ENCODE peak calls at places on chromosomes 16 and 17, in five cellular contexts. One of them, this sample, is unnamed.

GRCh38 chr17:7549401-7550055 is 670 bp downstream of the TNFSF12 start:
- DNase-seq in EL: no peak
- DNase-seq in skeletal muscle cell: no peak
- DNase-seq in HTR-8/SVneo: no peak
- DNase-seq in mesothelial cell of epicardium: no peak
- DNase-seq in this sample: peak

GRCh38 chr16:4266372-4266771 is 6.5 kb downstream of the TFAP4 start:
- DNase-seq in EL: no peak
- DNase-seq in skeletal muscle cell: no peak
- DNase-seq in HTR-8/SVneo: peak
- DNase-seq in mesothelial cell of epicardium: no peak
- DNase-seq in this sample: no peak

GRCh38 chr16:57994778-57995177 is 5.7 kb downstream of the ZNF319 start:
- DNase-seq in EL: peak
- DNase-seq in skeletal muscle cell: no peak
- DNase-seq in HTR-8/SVneo: no peak
- DNase-seq in mesothelial cell of epicardium: no peak
- DNase-seq in this sample: no peak

GRCh38 chr16:66159987-66160386 is 206.5 kb upstream of the CDH5 start:
- DNase-seq in EL: peak
- DNase-seq in skeletal muscle cell: no peak
- DNase-seq in HTR-8/SVneo: no peak
- DNase-seq in mesothelial cell of epicardium: no peak
- DNase-seq in this sample: no peak

GRCh38 chr17:2170023-2170422 is 115.1 kb downstream of the HIC1 start:
- DNase-seq in EL: no peak
- DNase-seq in skeletal muscle cell: no peak
- DNase-seq in HTR-8/SVneo: no peak
- DNase-seq in mesothelial cell of epicardium: no peak
- DNase-seq in this sample: no peak

GRCh38 chr16:29898786-29899515 is 399 bp downstream of the SEZ6L2 start:
- DNase-seq in EL: no peak
- DNase-seq in skeletal muscle cell: no peak
- DNase-seq in HTR-8/SVneo: peak
- DNase-seq in mesothelial cell of epicardium: peak
- DNase-seq in this sample: no peak

GRCh38 chr17:47730681-47731080 is 2.4 kb upstream of the TBX21 start:
- DNase-seq in EL: no peak
- DNase-seq in skeletal muscle cell: no peak
- DNase-seq in HTR-8/SVneo: no peak
- DNase-seq in mesothelial cell of epicardium: no peak
- DNase-seq in this sample: no peak

GRCh38 chr17:6660765-6661463 is 9.4 kb downstream of the C17orf100 start:
- DNase-seq in EL: no peak
- DNase-seq in skeletal muscle cell: no peak
- DNase-seq in HTR-8/SVneo: no peak
- DNase-seq in mesothelial cell of epicardium: no peak
- DNase-seq in this sample: no peak

GRCh38 chr16:86220552-86220951 is 289.8 kb upstream of the FOXF1 start:
- DNase-seq in EL: no peak
- DNase-seq in skeletal muscle cell: no peak
- DNase-seq in HTR-8/SVneo: no peak
- DNase-seq in mesothelial cell of epicardium: no peak
- DNase-seq in this sample: no peak

GRCh38 chr16:76201385-76201784 is 75.8 kb upstream of the CNTNAP4 start:
- DNase-seq in EL: no peak
- DNase-seq in skeletal muscle cell: no peak
- DNase-seq in HTR-8/SVneo: no peak
- DNase-seq in mesothelial cell of epicardium: no peak
- DNase-seq in this sample: no peak

GRCh38 chr16:57278494-57278893 is 6.0 kb downstream of the PLLP start:
- DNase-seq in EL: no peak
- DNase-seq in skeletal muscle cell: no peak
- DNase-seq in HTR-8/SVneo: no peak
- DNase-seq in mesothelial cell of epicardium: no peak
- DNase-seq in this sample: no peak

GRCh38 chr16:90046971-90047713 is 27.9 kb upstream of the DBNDD1 start:
- DNase-seq in EL: peak
- DNase-seq in skeletal muscle cell: no peak
- DNase-seq in HTR-8/SVneo: peak
- DNase-seq in mesothelial cell of epicardium: peak
- DNase-seq in this sample: no peak

GRCh38 chr16:11142951-11143740 is 112.9 kb downstream of the SOCS1 start:
- DNase-seq in EL: no peak
- DNase-seq in skeletal muscle cell: no peak
- DNase-seq in HTR-8/SVneo: no peak
- DNase-seq in mesothelial cell of epicardium: no peak
- DNase-seq in this sample: no peak

GRCh38 chr17:32007463-32008298 is 498 bp downstream of the LRRC37B start:
- DNase-seq in EL: peak
- DNase-seq in skeletal muscle cell: no peak
- DNase-seq in HTR-8/SVneo: peak
- DNase-seq in mesothelial cell of epicardium: peak
- DNase-seq in this sample: peak

GRCh38 chr16:88732172-88732960 is 26.1 kb downstream of the CTU2 start:
- DNase-seq in EL: no peak
- DNase-seq in skeletal muscle cell: no peak
- DNase-seq in HTR-8/SVneo: no peak
- DNase-seq in mesothelial cell of epicardium: no peak
- DNase-seq in this sample: no peak

GRCh38 chr17:869567-870530 is 87.7 kb downstream of the MRM3 start:
- DNase-seq in EL: peak
- DNase-seq in skeletal muscle cell: peak
- DNase-seq in HTR-8/SVneo: peak
- DNase-seq in mesothelial cell of epicardium: no peak
- DNase-seq in this sample: no peak

GRCh38 chr16:22192261-22193133 is 13.6 kb upstream of the EEF2K start:
- DNase-seq in EL: peak
- DNase-seq in skeletal muscle cell: peak
- DNase-seq in HTR-8/SVneo: no peak
- DNase-seq in mesothelial cell of epicardium: no peak
- DNase-seq in this sample: peak

GRCh38 chr17:2854662-2855061 is 58.4 kb downstream of the RAP1GAP2 start:
- DNase-seq in EL: peak
- DNase-seq in skeletal muscle cell: no peak
- DNase-seq in HTR-8/SVneo: no peak
- DNase-seq in mesothelial cell of epicardium: no peak
- DNase-seq in this sample: no peak

GRCh38 chr17:282912-283882 is 69.4 kb downstream of the RPH3AL start:
- DNase-seq in EL: no peak
- DNase-seq in skeletal muscle cell: no peak
- DNase-seq in HTR-8/SVneo: no peak
- DNase-seq in mesothelial cell of epicardium: no peak
- DNase-seq in this sample: no peak

GRCh38 chr16:57759131-57759530 is 23.6 kb downstream of the KATNB1 start:
- DNase-seq in EL: no peak
- DNase-seq in skeletal muscle cell: no peak
- DNase-seq in HTR-8/SVneo: no peak
- DNase-seq in mesothelial cell of epicardium: no peak
- DNase-seq in this sample: no peak

GRCh38 chr17:19237389-19238166 is 412 bp downstream of the EPN2 start:
- DNase-seq in EL: peak
- DNase-seq in skeletal muscle cell: no peak
- DNase-seq in HTR-8/SVneo: peak
- DNase-seq in mesothelial cell of epicardium: peak
- DNase-seq in this sample: peak

GRCh38 chr17:52892334-52892733 is 733.8 kb upstream of the CA10 start:
- DNase-seq in EL: no peak
- DNase-seq in skeletal muscle cell: no peak
- DNase-seq in HTR-8/SVneo: no peak
- DNase-seq in mesothelial cell of epicardium: no peak
- DNase-seq in this sample: no peak

GRCh38 chr16:79638386-79639106 is 38.0 kb upstream of the MAF start:
- DNase-seq in EL: no peak
- DNase-seq in skeletal muscle cell: no peak
- DNase-seq in HTR-8/SVneo: no peak
- DNase-seq in mesothelial cell of epicardium: no peak
- DNase-seq in this sample: no peak

GRCh38 chr16:71338193-71338592 is 20.3 kb upstream of the CALB2 start:
- DNase-seq in EL: peak
- DNase-seq in skeletal muscle cell: no peak
- DNase-seq in HTR-8/SVneo: no peak
- DNase-seq in mesothelial cell of epicardium: no peak
- DNase-seq in this sample: no peak

GRCh38 chr17:58535431-58535830 is 21.0 kb upstream of the MTMR4 start:
- DNase-seq in EL: peak
- DNase-seq in skeletal muscle cell: no peak
- DNase-seq in HTR-8/SVneo: no peak
- DNase-seq in mesothelial cell of epicardium: no peak
- DNase-seq in this sample: no peak

GRCh38 chr16:69412287-69412686 is 12.1 kb upstream of the CYB5B start:
- DNase-seq in EL: no peak
- DNase-seq in skeletal muscle cell: no peak
- DNase-seq in HTR-8/SVneo: no peak
- DNase-seq in mesothelial cell of epicardium: no peak
- DNase-seq in this sample: no peak

GRCh38 chr17:44188757-44189403 is 2.1 kb downstream of the TMUB2 start:
- DNase-seq in EL: no peak
- DNase-seq in skeletal muscle cell: no peak
- DNase-seq in HTR-8/SVneo: no peak
- DNase-seq in mesothelial cell of epicardium: no peak
- DNase-seq in this sample: no peak

GRCh38 chr17:75573540-75573957 is 14.1 kb upstream of the MYO15B start:
- DNase-seq in EL: no peak
- DNase-seq in skeletal muscle cell: no peak
- DNase-seq in HTR-8/SVneo: no peak
- DNase-seq in mesothelial cell of epicardium: no peak
- DNase-seq in this sample: no peak

GRCh38 chr16:14344292-14344691 is 273.2 kb downstream of the MRTFB start:
- DNase-seq in EL: no peak
- DNase-seq in skeletal muscle cell: no peak
- DNase-seq in HTR-8/SVneo: no peak
- DNase-seq in mesothelial cell of epicardium: no peak
- DNase-seq in this sample: no peak

GRCh38 chr16:46896314-46896968 is 12.3 kb downstream of the GPT2 start:
- DNase-seq in EL: no peak
- DNase-seq in skeletal muscle cell: no peak
- DNase-seq in HTR-8/SVneo: no peak
- DNase-seq in mesothelial cell of epicardium: no peak
- DNase-seq in this sample: no peak

GRCh38 chr17:10875984-10876555 is 38.2 kb upstream of the PIRT start:
- DNase-seq in EL: peak
- DNase-seq in skeletal muscle cell: no peak
- DNase-seq in HTR-8/SVneo: peak
- DNase-seq in mesothelial cell of epicardium: peak
- DNase-seq in this sample: no peak

GRCh38 chr17:57567278-57567677 is 177.8 kb downstream of the CCDC182 start:
- DNase-seq in EL: no peak
- DNase-seq in skeletal muscle cell: no peak
- DNase-seq in HTR-8/SVneo: no peak
- DNase-seq in mesothelial cell of epicardium: no peak
- DNase-seq in this sample: no peak

GRCh38 chr16:63921737-63922136 is 1200.1 kb downstream of the CDH11 start:
- DNase-seq in EL: no peak
- DNase-seq in skeletal muscle cell: no peak
- DNase-seq in HTR-8/SVneo: no peak
- DNase-seq in mesothelial cell of epicardium: no peak
- DNase-seq in this sample: no peak

GRCh38 chr16:23712976-23713375 is at the start of gene ERN2:
- DNase-seq in EL: no peak
- DNase-seq in skeletal muscle cell: no peak
- DNase-seq in HTR-8/SVneo: no peak
- DNase-seq in mesothelial cell of epicardium: no peak
- DNase-seq in this sample: no peak

GRCh38 chr17:36525888-36526287 is 8.8 kb downstream of the MYO19 start:
- DNase-seq in EL: no peak
- DNase-seq in skeletal muscle cell: no peak
- DNase-seq in HTR-8/SVneo: no peak
- DNase-seq in mesothelial cell of epicardium: peak
- DNase-seq in this sample: no peak

This sample was measured in T follicular helper cell.